ENCODE peak calls at places on chromosome 21, in five cellular contexts. T, F, U, B and R are unnamed samples.

GRCh38 chr21:44761747-44762208 is 39.8 kb downstream of the UBE2G2 start:
- DNase-seq in T (no peak), F (no peak), U (no peak), B (no peak), R (no peak)

GRCh38 chr21:43370091-43370658 is 56.8 kb downstream of the SIK1 start:
- DNase-seq in T (no peak), F (no peak), U (no peak), B (no peak), R (no peak)

GRCh38 chr21:15732290-15732995 is 2.7 kb downstream of the USP25 start:
- DNase-seq in T (no peak), F (peak), U (no peak), B (peak), R (peak)

GRCh38 chr21:24375201-24375600 is 1232.1 kb downstream of the MRPL39 start:
- DNase-seq in T (no peak), F (no peak), U (no peak), B (no peak), R (peak)

GRCh38 chr21:29155118-29155932 is 24.9 kb downstream of the MAP3K7CL start:
- DNase-seq in T (no peak), F (no peak), U (no peak), B (no peak), R (peak)

GRCh38 chr21:38503588-38503987 is 5.3 kb upstream of the ERG start:
- DNase-seq in T (no peak), F (no peak), U (no peak), B (no peak), R (no peak)

GRCh38 chr21:10627316-10627863 is 106.0 kb downstream of the TPTE start:
- DNase-seq in T (no peak), F (no peak), U (no peak), B (no peak), R (no peak)

GRCh38 chr21:44295163-44295601 is 4.7 kb upstream of the PFKL start:
- DNase-seq in T (no peak), F (no peak), U (no peak), B (no peak), R (no peak)

GRCh38 chr21:44351535-44352252 is 1.7 kb upstream of the TRPM2 start:
- DNase-seq in T (no peak), F (no peak), U (no peak), B (no peak), R (no peak)

GRCh38 chr21:41426656-41427311 is 745 bp downstream of the MX1 start:
- DNase-seq in T (no peak), F (no peak), U (no peak), B (no peak), R (no peak)

GRCh38 chr21:43778469-43779335 is 2.6 kb upstream of the CSTB start:
- DNase-seq in T (no peak), F (no peak), U (peak), B (no peak), R (peak)

GRCh38 chr21:41758550-41758949 is 8.3 kb downstream of the RIPK4 start:
- DNase-seq in T (no peak), F (no peak), U (no peak), B (no peak), R (no peak)

GRCh38 chr21:43740497-43741156 is 21.7 kb downstream of the PDXK start:
- DNase-seq in T (peak), F (no peak), U (no peak), B (no peak), R (no peak)

GRCh38 chr21:43193651-43194302 is 25.0 kb downstream of the CRYAA start:
- DNase-seq in T (no peak), F (no peak), U (no peak), B (no peak), R (peak)

GRCh38 chr21:29231781-29232548 is 66.8 kb upstream of the BACH1 start:
- DNase-seq in T (no peak), F (no peak), U (no peak), B (no peak), R (no peak)

GRCh38 chr21:37072988-37073416 is at the start of the genes PIGP and TTC3:
- DNase-seq in T (peak), F (peak), U (peak), B (peak), R (peak)

GRCh38 chr21:37072239-37072987 is 458 bp downstream of the PIGP start:
- DNase-seq in T (peak), F (no peak), U (peak), B (no peak), R (no peak)

GRCh38 chr21:37074195-37074510 is 1.1 kb downstream of the TTC3 start:
- DNase-seq in T (no peak), F (no peak), U (peak), B (no peak), R (peak)

GRCh38 chr21:37074546-37074945 is 1.5 kb downstream of the TTC3 start:
- DNase-seq in T (no peak), F (no peak), U (no peak), B (no peak), R (peak)

GRCh38 chr21:37073417-37074194 is 552 bp downstream of the TTC3 start:
- DNase-seq in T (no peak), F (no peak), U (peak), B (no peak), R (peak)
- TF ChIP-seq MYC in T (no peak), F (peak), U (peak), B (peak), R (no peak)

DNA sequence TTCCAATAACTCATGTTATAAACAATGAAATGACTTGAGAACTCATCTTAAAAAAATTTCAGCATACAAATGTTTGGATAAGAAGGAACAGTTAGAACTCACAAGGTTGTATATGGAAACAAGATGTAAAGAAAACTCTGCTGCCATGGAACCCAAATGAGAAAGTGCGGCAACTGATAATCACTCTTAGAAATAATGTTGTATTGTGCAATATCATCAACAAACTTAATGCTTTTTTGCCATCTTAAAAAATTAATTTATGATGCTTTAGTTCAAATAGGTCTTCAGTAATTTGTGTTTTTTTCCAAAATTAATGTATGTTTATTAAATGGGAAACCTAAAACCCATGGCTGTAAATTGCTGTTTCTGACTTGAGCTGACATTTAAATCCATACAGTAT is 461.0 kb upstream of the NCAM2 start:
- DNase-seq in T (no peak), F (no peak), U (no peak), B (no peak), R (no peak)
- TF ChIP-seq CTCF in T (no peak), F (no peak), U (no peak), B (no peak), R (no peak)

GRCh38 chr21:36316872-36317484 is 3.0 kb upstream of the MORC3 start:
- DNase-seq in T (no peak), F (no peak), U (no peak), B (no peak), R (no peak)
- H3K4me3 ChIP-seq in T (no peak), F (no peak), U (no peak), B (peak), R (no peak)

DNA sequence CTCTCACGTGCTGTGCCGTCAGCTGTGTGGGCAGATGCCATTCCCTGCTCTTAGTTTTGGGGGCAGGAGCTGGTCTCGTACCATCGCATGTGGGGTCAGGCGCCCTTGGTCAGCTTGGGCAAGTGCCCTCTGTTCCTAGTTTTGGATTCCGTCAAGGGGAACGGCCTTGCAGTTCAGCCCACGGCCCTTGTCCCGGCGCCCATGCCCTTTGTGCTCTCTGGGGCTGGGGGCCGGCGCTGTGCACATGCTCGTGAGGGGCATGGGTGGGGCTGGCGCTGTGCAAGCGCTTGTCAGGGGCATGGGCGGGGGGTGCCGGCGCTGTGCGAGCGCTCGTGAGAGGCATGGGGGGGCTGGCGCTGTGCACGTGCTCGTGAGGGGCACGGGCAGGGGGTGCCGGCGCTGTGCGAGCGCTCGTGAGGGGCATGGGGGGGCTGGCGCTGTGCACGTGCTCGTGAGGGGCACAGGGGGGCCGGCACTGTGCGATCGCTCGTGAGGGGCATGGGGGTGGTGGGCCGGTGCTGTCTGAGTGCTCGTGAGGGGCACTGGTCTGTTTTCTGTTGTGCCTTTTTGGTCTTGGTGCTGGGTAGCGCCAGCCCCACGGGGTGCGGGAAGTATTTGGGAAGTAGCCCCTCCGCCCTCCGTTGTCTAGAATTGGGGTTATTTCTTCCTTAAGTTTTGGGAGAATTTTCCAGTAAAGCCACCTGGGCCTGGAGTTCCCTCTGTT is 29.5 kb upstream of the DIP2A start:
- DNase-seq in T (no peak), F (no peak), U (no peak), B (no peak), R (no peak)
- TF ChIP-seq MYC in T (no peak), F (no peak), U (no peak), B (no peak), R (no peak)

DNA sequence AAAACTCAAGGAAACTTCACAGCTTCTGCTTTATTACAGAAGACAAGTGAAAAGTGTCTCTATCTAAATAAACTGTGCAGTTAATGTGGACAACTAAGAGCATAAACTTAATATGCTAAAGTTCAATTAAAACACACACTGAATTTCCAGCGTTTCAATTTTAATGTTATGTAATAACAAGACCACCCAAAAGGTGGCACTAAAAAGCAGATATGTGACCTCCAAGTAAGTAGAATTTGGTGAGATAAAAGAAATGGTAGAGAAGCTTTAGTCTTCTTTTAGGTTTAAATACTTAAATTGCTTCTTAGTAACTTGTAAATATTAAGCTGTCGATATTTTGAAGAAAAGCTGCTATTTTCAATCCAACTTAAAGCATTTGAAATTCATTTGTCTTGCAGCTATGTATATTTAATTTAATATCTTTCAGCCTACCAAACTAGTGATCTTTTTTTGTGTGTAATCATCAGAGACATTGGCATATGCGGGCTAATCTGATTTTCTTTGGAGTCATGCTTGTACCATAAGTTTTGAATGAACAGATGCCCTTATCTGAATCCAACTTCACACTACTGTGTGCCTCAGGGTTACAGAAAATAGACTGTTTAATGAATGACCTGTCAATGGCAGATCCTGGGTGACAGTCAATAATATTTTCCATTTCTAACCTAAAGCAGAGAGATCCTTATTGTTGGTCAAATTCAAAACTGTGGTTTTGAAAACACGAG is 36.5 kb upstream of the ADAMTS1 start:
- DNase-seq in T (no peak), F (no peak), U (no peak), B (no peak), R (peak)
- TF ChIP-seq CTCF in T (no peak), F (no peak), U (peak), B (no peak), R (no peak)

GRCh38 chr21:17467392-17467791 is 45.5 kb upstream of the CXADR start:
- DNase-seq in T (no peak), F (no peak), U (no peak), B (peak), R (no peak)
- H3K4me3 ChIP-seq in T (no peak), F (no peak), U (no peak), B (peak), R (no peak)

DNA sequence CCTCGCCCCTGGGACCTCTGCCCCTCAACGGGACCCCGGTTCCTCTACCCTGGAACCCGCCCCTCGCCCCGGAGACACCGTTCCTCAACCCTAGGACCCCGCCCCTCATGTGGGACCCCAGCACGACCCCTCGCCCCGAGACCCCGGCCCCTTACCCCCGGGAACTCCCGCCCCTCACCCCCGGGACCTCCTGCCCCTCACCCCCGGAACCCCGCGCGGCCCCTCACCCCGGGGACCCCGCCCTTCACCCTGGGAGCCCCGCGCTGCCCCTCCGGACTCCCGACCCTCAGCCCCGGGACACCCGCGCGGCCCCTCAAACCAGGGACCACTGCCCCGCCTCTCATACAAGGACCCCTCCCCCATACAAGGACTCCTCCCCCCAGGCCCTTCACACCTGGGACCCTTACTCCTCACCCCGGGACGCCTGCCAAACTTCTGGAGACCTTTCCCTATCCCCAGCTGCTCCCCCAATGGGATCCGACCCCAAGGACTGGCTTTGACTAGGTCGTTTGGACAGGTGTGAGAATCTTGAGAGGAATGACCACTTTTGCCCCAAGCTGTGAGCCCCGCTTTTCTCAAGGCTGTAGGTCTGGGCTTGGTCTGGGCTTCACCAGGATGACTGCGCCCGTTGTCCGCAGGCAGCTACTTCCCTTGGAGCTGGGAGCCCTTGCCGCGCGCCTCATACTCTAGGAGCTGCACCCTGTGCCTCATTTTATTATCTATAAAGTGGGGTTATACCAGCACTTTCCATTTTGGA is 843 bp downstream of the DIP2A start:
- DNase-seq in T (no peak), F (no peak), U (peak), B (no peak), R (peak)
- TF ChIP-seq MYC in T (no peak), F (no peak), U (no peak), B (no peak), R (no peak)

GRCh38 chr21:30269803-30270530 is 12.8 kb downstream of the KRTAP24-1 start:
- DNase-seq in T (no peak), F (no peak), U (no peak), B (no peak), R (no peak)

GRCh38 chr21:30268608-30269197 is 14.0 kb downstream of the KRTAP24-1 start:
- DNase-seq in T (no peak), F (no peak), U (peak), B (no peak), R (peak)
- TF ChIP-seq CTCF in T (no peak), F (no peak), U (peak), B (no peak), R (peak)